ENCODE peak calls at places on chromosomes 6 and 20, in nine cellular contexts. G, O, B, C, R, T, J, E and D are unnamed samples.

GRCh38 chr6:108914235-108915022 is 66.2 kb downstream of the ARMC2 start:
- DNase-seq in B (peak; percentile 27), E (no peak), T (no peak), R (peak; percentile 4), J (peak; percentile 13), C (no peak), G (peak; percentile 6), O (no peak), D (peak; percentile 29)

GRCh38 chr20:10555865-10556308 is 117.9 kb downstream of the JAG1 start:
- DNase-seq in R (no peak), T (peak; percentile 68), O (no peak), B (peak; percentile 61), G (peak; percentile 83), E (no peak), J (no peak), C (no peak), D (no peak)

GRCh38 chr20:24698706-24699206 is 229.3 kb downstream of the SYNDIG1 start:
- DNase-seq in C (no peak), B (no peak), E (no peak), R (no peak), O (no peak), T (no peak), J (no peak), G (no peak), D (no peak)

GRCh38 chr6:149037026-149037734 is 280.3 kb upstream of the TAB2 start:
- DNase-seq in J (no peak), O (no peak), C (no peak), G (peak; percentile 20), T (no peak), E (no peak), B (no peak), R (no peak), D (no peak)

GRCh38 chr6:72746276-72746675 is 124.4 kb downstream of the KCNQ5 start:
- DNase-seq in R (no peak), O (no peak), B (peak; percentile 71), J (no peak), T (no peak), G (no peak), E (no peak), C (no peak), D (no peak)

GRCh38 chr20:4956200-4956810 is 45.0 kb downstream of the SLC23A2 start:
- DNase-seq in C (no peak), R (no peak), B (peak; percentile 36), E (no peak), J (peak; percentile 77), G (peak; percentile 58), T (no peak), O (peak; percentile 44), D (peak; percentile 66)

GRCh38 chr6:125099211-125100017 is 54.2 kb upstream of the TPD52L1 start:
- DNase-seq in C (peak; percentile 73), G (peak; percentile 79), J (no peak), R (no peak), O (peak; percentile 80), E (no peak), T (peak; percentile 86), B (peak; percentile 68), D (no peak)

GRCh38 chr6:21102624-21103023 is 490.9 kb upstream of the SOX4 start:
- DNase-seq in J (no peak), C (no peak), T (no peak), O (no peak), E (no peak), G (no peak), R (no peak), B (no peak), D (no peak)

GRCh38 chr6:22926613-22927348 is 357.4 kb downstream of the HDGFL1 start:
- DNase-seq in C (no peak), B (no peak), J (no peak), O (no peak), T (no peak), R (no peak), G (no peak), E (no peak), D (no peak)

GRCh38 chr6:16624631-16625299 is 136.5 kb downstream of the ATXN1 start:
- DNase-seq in C (no peak), R (no peak), G (peak; percentile 47), T (no peak), O (no peak), E (no peak), B (no peak), J (no peak), D (no peak)

GRCh38 chr6:36546664-36546957 is 668 bp downstream of the STK38 start:
- DNase-seq in E (no peak), T (no peak), B (no peak), O (no peak), G (no peak), J (no peak), R (no peak), C (no peak), D (no peak)

GRCh38 chr6:124480021-124480430 is 482.2 kb upstream of the RNF217 start:
- DNase-seq in B (no peak), J (no peak), T (no peak), E (no peak), R (no peak), O (no peak), G (no peak), C (no peak), D (no peak)

GRCh38 chr6:53811082-53811481 is 16.3 kb downstream of the LRRC1 start:
- DNase-seq in R (no peak), J (no peak), T (no peak), O (peak; percentile 82), C (peak; percentile 69), G (no peak), B (peak; percentile 63), E (no peak), D (no peak)

GRCh38 chr6:40907198-40907701 is 131.8 kb downstream of the UNC5CL start:
- DNase-seq in G (peak; percentile 78), E (no peak), C (no peak), O (peak; percentile 81), B (peak; percentile 94), J (no peak), R (no peak), T (peak; percentile 59), D (no peak)

GRCh38 chr20:3565851-3566250 is 95.0 kb downstream of the ATRN start:
- DNase-seq in C (no peak), J (no peak), R (no peak), G (no peak), O (no peak), T (no peak), E (no peak), B (no peak), D (no peak)

GRCh38 chr20:9079038-9079731 is 10.3 kb downstream of the PLCB4 start:
- DNase-seq in C (no peak), B (no peak), R (no peak), T (no peak), O (peak; percentile 62), E (no peak), J (no peak), G (no peak), D (no peak)

GRCh38 chr20:42714298-42715141 is 475.2 kb downstream of the PTPRT start:
- DNase-seq in O (peak; percentile 28), R (no peak), B (no peak), C (no peak), J (no peak), T (no peak), G (no peak), E (no peak), D (no peak)

GRCh38 chr6:80638222-80639055 is 532.0 kb downstream of the BCKDHB start:
- DNase-seq in J (peak; percentile 8), E (no peak), T (peak; percentile 85), O (peak; percentile 67), C (peak; percentile 54), R (no peak), G (peak; percentile 95), B (peak; percentile 96), D (no peak)

GRCh38 chr6:80605165-80605989 is 498.9 kb downstream of the BCKDHB start:
- DNase-seq in T (no peak), J (peak; percentile 57), C (no peak), R (no peak), O (peak; percentile 13), E (no peak), B (peak; percentile 32), G (peak; percentile 57), D (no peak)

GRCh38 chr20:20743511-20744169 is 31.2 kb upstream of the RALGAPA2 start:
- DNase-seq in J (peak; percentile 86), T (peak; percentile 11), R (no peak), E (no peak), O (no peak), C (peak; percentile 69), B (no peak), G (no peak), D (no peak)

GRCh38 chr20:23235173-23236027 is 115.2 kb upstream of the NXT1 start:
- DNase-seq in J (peak; percentile 59), T (no peak), E (no peak), O (no peak), B (peak; percentile 58), G (peak; percentile 40), R (no peak), C (peak; percentile 80), D (no peak)

GRCh38 chr20:34579191-34579661 is 20.7 kb downstream of the MAP1LC3A start:
- DNase-seq in E (no peak), B (peak; percentile 80), G (peak; percentile 80), T (peak; percentile 79), J (no peak), R (no peak), C (no peak), O (peak; percentile 11), D (no peak)

GRCh38 chr20:63321148-63321831 is 28.3 kb downstream of the COL20A1 start:
- DNase-seq in R (no peak), T (no peak), B (peak; percentile 47), E (no peak), O (no peak), J (no peak), C (peak; percentile 48), G (peak; percentile 36), D (peak; percentile 9)

GRCh38 chr6:102154176-102154575 is 760.7 kb downstream of the GRIK2 start:
- DNase-seq in B (no peak), R (no peak), G (peak; percentile 4), O (no peak), E (no peak), J (no peak), T (no peak), C (no peak), D (no peak)

GRCh38 chr20:35604444-35604750 is 11.2 kb upstream of the SPAG4 start:
- DNase-seq in R (no peak), C (no peak), B (no peak), T (no peak), O (no peak), G (no peak), E (no peak), J (no peak), D (no peak)

GRCh38 chr6:109892451-109893435 is 85.4 kb upstream of the GPR6 start:
- DNase-seq in R (no peak), T (no peak), E (no peak), G (no peak), O (peak; percentile 66), J (no peak), C (peak; percentile 52), B (no peak), D (no peak)

GRCh38 chr20:58374906-58375760 is 13.9 kb upstream of the VAPB start:
- DNase-seq in B (no peak), J (no peak), E (no peak), T (no peak), O (no peak), C (no peak), G (peak; percentile 56), R (no peak), D (no peak)

GRCh38 chr6:64000873-64001497 is 365.4 kb downstream of the PHF3 start:
- DNase-seq in O (no peak), J (no peak), E (no peak), R (no peak), G (no peak), C (no peak), T (no peak), B (no peak), D (no peak)

GRCh38 chr20:19081937-19082336 is 130.5 kb upstream of the SLC24A3 start:
- DNase-seq in C (no peak), E (no peak), J (no peak), R (no peak), G (no peak), B (no peak), O (no peak), T (no peak), D (no peak)